ENCODE peak calls at places on chromosome 4, in seven cellular contexts. H is fibroblast of lung; W is hepatocyte; U is heart left ventricle; A is CD8-positive, alpha-beta memory T cell; N is heart right ventricle; E is neural progenitor cell. D is an unnamed sample. For H3K36me3 and H3K4me1, the result is how much of the 10 kb centered on the place peaks cover.

GRCh38 chr4:147078875-147079658 is 133.4 kb upstream of the TTC29 start:
- DNase-seq in H (peak), W (peak), U (peak), A (no peak), N (peak), E (no peak), D (no peak)

GRCh38 chr4:176286728-176287127 is 17.7 kb upstream of the ASB5 start:
- DNase-seq in H (no peak), W (no peak), U (no peak), A (no peak), N (no peak), E (no peak), D (no peak)

GRCh38 chr4:577499-578450 is 1.7 kb upstream of the TMEM271 start:
- DNase-seq in H (peak), W (peak), U (no peak), A (no peak), N (no peak), E (peak), D (no peak)

GRCh38 chr4:173913496-173913895 is 370.0 kb downstream of the FBXO8 start:
- DNase-seq in H (no peak), W (no peak), U (no peak), A (no peak), N (no peak), E (no peak), D (no peak)

GRCh38 chr4:171517883-171518282 is 295.3 kb upstream of the GALNTL6 start:
- DNase-seq in H (no peak), W (no peak), U (no peak), A (no peak), N (no peak), E (no peak), D (no peak)

GRCh38 chr4:105060628-105061027 is 86.0 kb upstream of the TET2 start:
- DNase-seq in H (peak), W (no peak), U (no peak), A (no peak), N (no peak), E (no peak), D (no peak)

GRCh38 chr4:89174784-89175183 is 63.5 kb downstream of the TIGD2 start:
- DNase-seq in H (no peak), W (no peak), U (no peak), A (no peak), N (no peak), E (no peak), D (no peak)

GRCh38 chr4:101183658-101184373 is 163.5 kb downstream of the PPP3CA start:
- DNase-seq in H (peak), W (no peak), U (no peak), A (no peak), N (no peak), E (no peak), D (no peak)

GRCh38 chr4:67886281-67886680 is 2.5 kb upstream of the TMPRSS11D start:
- DNase-seq in H (peak), W (no peak), U (no peak), A (no peak), N (no peak), E (no peak), D (no peak)

DNA sequence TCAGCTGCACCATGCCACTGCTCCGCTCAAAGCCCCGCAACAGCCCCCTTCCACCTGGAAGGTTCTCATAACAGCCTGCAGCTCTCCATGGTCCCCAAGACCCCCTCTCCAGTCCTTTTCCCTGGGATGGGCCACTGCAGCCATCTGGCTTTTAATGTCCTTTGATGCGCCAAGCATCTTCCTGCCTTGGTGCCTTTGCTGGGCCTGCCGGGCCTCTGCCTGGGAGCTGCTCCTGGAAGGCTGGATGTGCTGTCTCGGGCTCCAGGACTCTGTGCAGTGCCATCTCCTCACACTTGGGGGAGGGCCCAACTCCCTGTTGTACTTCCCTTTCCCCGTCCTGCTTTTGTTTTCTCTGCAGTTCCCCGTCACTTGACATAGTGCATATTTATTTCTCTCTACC is 60.3 kb downstream of the TAPT1 start:
- DNase-seq in H (no peak), W (no peak), U (no peak), A (no peak), N (no peak), E (no peak), D (no peak)
- H3K36me3 ChIP-seq in H (under half), W (under half), U (under half), A (under half), N (under half), E (under half), D (under half)

GRCh38 chr4:23921447-23921845 is 31.6 kb upstream of the PPARGC1A start:
- DNase-seq in H (peak), W (no peak), U (no peak), A (no peak), N (no peak), E (peak), D (no peak)
- H3K27ac ChIP-seq in H (no peak), W (no peak), U (no peak), A (no peak), N (no peak), E (no peak), D (no peak)

GRCh38 chr4:6887591-6888371 is 21.8 kb upstream of the TBC1D14 start:
- DNase-seq in H (no peak), W (no peak), U (peak), A (no peak), N (peak), E (no peak), D (no peak)

GRCh38 chr4:6886886-6887285 is 22.7 kb upstream of the TBC1D14 start:
- DNase-seq in H (no peak), W (no peak), U (no peak), A (no peak), N (no peak), E (no peak), D (no peak)

GRCh38 chr4:6889101-6889735 is 20.4 kb upstream of the TBC1D14 start:
- DNase-seq in H (no peak), W (no peak), U (no peak), A (no peak), N (no peak), E (no peak), D (no peak)

GRCh38 chr4:6889736-6890324 is 19.8 kb upstream of the TBC1D14 start:
- DNase-seq in H (no peak), W (no peak), U (no peak), A (no peak), N (no peak), E (no peak), D (no peak)

DNA sequence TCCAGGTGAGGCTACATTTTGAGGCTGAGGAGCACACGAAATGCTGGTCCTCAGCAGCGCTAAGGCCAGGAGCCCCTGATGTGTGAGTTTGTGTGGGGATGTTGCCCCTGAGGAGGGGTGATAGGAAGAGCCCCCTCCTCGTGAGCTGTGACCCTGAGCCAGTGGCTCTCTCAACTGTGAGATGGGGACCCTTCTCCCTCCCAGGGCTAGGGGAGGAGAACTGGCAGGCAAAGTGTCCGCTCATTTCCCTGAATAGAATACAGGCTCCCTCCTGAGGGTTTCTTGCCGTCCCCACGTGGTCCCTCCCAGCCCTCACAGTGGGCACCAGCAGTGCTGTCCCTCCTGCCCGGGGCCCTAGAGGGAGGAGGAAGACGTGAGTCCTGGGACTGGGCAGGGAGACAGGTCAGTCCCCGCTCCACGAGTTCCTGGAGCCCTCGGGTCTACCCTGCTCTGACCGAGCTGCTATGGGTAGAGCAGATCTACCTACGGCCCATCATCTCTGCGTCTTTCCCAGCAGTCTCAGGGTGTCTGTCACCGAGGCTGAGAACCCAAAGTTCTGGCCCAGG is 21.0 kb upstream of the TBC1D14 start:
- DNase-seq in H (no peak), W (no peak), U (no peak), A (no peak), N (no peak), E (no peak), D (no peak)
- H3K4me1 ChIP-seq in H (under half), W (under half), U (under half), A (under half), N (under half), E (under half), D (under half)

DNA sequence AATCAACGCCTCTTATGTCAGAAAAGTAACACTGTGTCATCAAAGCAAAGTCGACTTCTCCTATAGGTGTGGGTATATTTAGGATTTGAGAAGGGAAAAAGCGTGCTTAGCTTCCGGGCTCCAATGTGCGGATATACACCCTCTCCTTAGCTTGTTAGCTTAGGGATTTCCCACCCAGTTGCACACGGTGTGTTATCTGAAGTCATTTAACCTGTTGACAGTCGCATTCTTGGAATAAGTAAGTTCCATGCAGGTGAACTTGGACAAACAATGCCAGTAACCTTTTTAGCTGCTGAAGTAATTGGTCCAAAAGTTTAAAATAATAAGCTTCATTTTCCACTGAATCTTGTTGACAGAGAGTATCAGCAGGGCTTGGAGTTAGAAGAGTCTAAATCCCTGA is 113.7 kb downstream of the SHROOM3 start:
- DNase-seq in H (no peak), W (peak), U (no peak), A (no peak), N (no peak), E (no peak), D (no peak)
- H3K36me3 ChIP-seq in H (under half), W (under half), U (under half), A (under half), N (under half), E (under half), D (under half)

GRCh38 chr4:156948133-156948532 is 23.5 kb downstream of the PDGFC start:
- DNase-seq in H (peak), W (no peak), U (no peak), A (no peak), N (no peak), E (no peak), D (no peak)
- H3K27ac ChIP-seq in H (peak), W (no peak), U (no peak), A (no peak), N (no peak), E (no peak), D (peak)

GRCh38 chr4:3037957-3038451 is 36.3 kb downstream of the HTT-AS start:
- DNase-seq in H (no peak), W (no peak), U (peak), A (no peak), N (peak), E (no peak), D (no peak)
- H3K4me1 ChIP-seq in H (under half), W (under half), U (under half), A (under half), N (under half), E (under half), D (under half)

DNA sequence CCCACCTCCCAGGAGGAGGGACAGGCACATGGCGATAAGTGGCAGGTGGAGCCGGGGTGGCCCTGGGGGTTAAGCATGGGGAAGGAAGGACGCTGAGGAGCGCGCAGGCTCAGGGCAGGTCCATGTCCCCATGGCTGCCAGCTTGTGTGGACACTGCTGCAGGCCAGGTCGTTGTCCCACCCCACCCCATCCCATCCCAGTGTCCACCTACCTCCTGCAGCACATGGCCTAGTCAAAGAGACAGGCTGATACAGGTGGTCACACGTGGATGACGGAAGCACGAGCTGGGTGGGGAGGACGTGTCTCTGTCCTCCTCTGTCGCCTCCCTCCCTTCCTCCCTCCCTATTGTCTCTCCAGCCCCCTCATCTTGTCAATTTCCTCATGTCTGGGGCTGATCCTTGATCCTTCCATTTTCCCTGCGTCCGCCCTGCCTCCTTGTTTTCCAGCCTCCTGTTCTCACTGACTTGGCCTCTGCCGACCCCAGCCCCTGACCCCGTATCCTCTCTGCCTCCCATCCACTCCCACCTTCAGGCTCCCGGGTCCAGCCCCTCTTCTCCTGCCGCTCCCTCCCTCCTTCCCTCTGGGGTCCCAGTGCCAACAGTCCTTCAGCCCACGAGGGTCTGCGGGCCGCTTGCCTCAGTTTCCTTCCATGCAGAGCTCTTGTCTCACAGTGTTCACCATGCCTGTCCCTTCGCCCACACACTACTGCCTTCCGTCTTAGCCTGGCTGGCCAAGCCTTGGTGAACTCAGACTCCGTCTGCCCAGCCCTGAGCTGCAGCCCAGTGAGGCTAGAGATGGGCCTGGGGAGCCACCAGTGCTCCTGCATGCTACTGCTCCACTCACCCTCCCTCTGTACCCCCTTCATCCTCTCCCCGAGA is 15.5 kb upstream of the ADD1 start:
- DNase-seq in H (no peak), W (no peak), U (no peak), A (no peak), N (no peak), E (no peak), D (peak)
- H3K36me3 ChIP-seq in H (under half), W (under half), U (under half), A (under half), N (under half), E (under half), D (half or more)

GRCh38 chr4:84573738-84574720 is 8.9 kb upstream of the CDS1 start:
- DNase-seq in H (no peak), W (no peak), U (no peak), A (no peak), N (no peak), E (no peak), D (no peak)

GRCh38 chr4:84582988-84583870 is at the start of gene CDS1:
- DNase-seq in H (no peak), W (peak), U (peak), A (peak), N (no peak), E (peak), D (peak)

GRCh38 chr4:84582302-84582987 is 482 bp upstream of the CDS1 start:
- DNase-seq in H (peak), W (peak), U (peak), A (peak), N (peak), E (peak), D (peak)

GRCh38 chr4:84579410-84579791 is 3.5 kb upstream of the CDS1 start:
- DNase-seq in H (no peak), W (no peak), U (no peak), A (no peak), N (no peak), E (peak), D (no peak)

DNA sequence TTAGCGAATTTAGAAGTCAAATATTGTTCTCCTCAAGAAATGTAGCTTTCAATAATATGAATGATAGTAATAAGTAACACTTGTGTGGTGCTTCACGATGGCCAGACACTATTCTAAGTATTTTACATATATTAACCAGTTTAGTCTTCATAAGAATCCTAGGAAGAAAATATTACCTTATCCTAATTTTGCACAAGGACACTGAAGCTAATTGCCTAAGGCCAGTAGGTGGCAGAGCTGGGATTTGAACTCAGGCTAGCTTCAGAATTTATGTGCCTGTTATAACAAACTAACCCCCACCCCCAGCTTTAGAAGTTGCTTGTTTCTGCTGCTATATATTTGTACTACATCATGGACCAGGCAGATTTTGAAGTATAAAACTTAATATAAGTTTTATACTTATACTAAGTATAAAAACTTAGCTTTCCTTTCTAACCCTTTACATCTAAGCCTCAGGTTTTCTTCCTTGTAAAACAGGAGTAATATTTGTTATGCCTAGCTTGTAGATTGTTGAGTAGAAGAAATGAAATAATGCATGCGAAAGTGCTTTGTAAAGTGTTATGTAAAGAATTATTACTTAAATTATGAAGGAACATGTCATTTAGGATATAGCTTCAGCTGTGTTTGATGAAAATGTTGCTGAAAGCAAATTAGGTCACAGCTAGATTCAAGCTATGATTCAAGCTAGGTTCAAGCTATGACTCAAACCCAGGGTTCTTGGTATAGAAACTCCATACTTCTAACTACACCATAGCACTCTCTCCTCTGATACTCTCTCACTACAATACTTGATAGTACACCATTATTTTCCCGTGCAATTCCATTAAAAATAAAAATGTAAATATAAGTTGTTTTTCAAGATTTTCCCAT is 4.2 kb upstream of the CDS1 start:
- DNase-seq in H (peak), W (peak), U (no peak), A (no peak), N (no peak), E (peak), D (no peak)
- H3K27ac ChIP-seq in H (no peak), W (no peak), U (no peak), A (no peak), N (no peak), E (no peak), D (no peak)

GRCh38 chr4:184643726-184644125 is 5.5 kb downstream of the CASP3 start:
- DNase-seq in H (no peak), W (no peak), U (no peak), A (no peak), N (no peak), E (no peak), D (no peak)
- H3K4me1 ChIP-seq in H (under half), W (under half), U (half or more), A (half or more), N (half or more), E (under half), D (under half)

GRCh38 chr4:10107111-10108091 is 9.2 kb downstream of the WDR1 start:
- DNase-seq in H (peak), W (no peak), U (no peak), A (no peak), N (no peak), E (no peak), D (no peak)
- H3K36me3 ChIP-seq in H (under half), W (under half), U (under half), A (half or more), N (under half), E (under half), D (half or more)